ENCODE peak calls at places on chromosomes 4 and X, in four cellular contexts. One of them, this sample, is unnamed.

GRCh38 chrX:6228720-6229119 is at the start of gene NLGN4X:
- DNase-seq in chondrocyte: no peak
- DNase-seq in neuronal stem cell: peak; percentile 11
- DNase-seq in GM04504: no peak
- DNase-seq in this sample: no peak

GRCh38 chrX:72269671-72270251 is 7.3 kb downstream of the RPS4X start:
- DNase-seq in chondrocyte: no peak
- DNase-seq in neuronal stem cell: no peak
- DNase-seq in GM04504: no peak
- DNase-seq in this sample: no peak

GRCh38 chr4:185656467-185656890 is 121.2 kb upstream of the PDLIM3 start:
- DNase-seq in chondrocyte: no peak
- DNase-seq in neuronal stem cell: peak; percentile 4
- DNase-seq in GM04504: no peak
- DNase-seq in this sample: no peak

GRCh38 chrX:45710081-45710801 is 509.6 kb upstream of the DIPK2B start:
- DNase-seq in chondrocyte: no peak
- DNase-seq in neuronal stem cell: no peak
- DNase-seq in GM04504: peak; percentile 91
- DNase-seq in this sample: peak; percentile 76

GRCh38 chrX:2497961-2498780 is 2.6 kb downstream of the DHRSX start:
- DNase-seq in chondrocyte: no peak
- DNase-seq in neuronal stem cell: no peak
- DNase-seq in GM04504: no peak
- DNase-seq in this sample: no peak

GRCh38 chrX:70969635-70970481 is 39.0 kb upstream of the SLC7A3 start:
- DNase-seq in chondrocyte: no peak
- DNase-seq in neuronal stem cell: no peak
- DNase-seq in GM04504: no peak
- DNase-seq in this sample: no peak

GRCh38 chrX:44203791-44204190 is 139.7 kb downstream of the EFHC2 start:
- DNase-seq in chondrocyte: no peak
- DNase-seq in neuronal stem cell: no peak
- DNase-seq in GM04504: no peak
- DNase-seq in this sample: no peak

GRCh38 chrX:68685722-68686683 is 38.5 kb downstream of the STARD8 start:
- DNase-seq in chondrocyte: no peak
- DNase-seq in neuronal stem cell: no peak
- DNase-seq in GM04504: no peak
- DNase-seq in this sample: peak; percentile 49

GRCh38 chr4:38320833-38321232 is 343.2 kb upstream of the KLF3 start:
- DNase-seq in chondrocyte: no peak
- DNase-seq in neuronal stem cell: no peak
- DNase-seq in GM04504: no peak
- DNase-seq in this sample: no peak

GRCh38 chr4:83947111-83947510 is 411.2 kb downstream of the GPAT3 start:
- DNase-seq in chondrocyte: no peak
- DNase-seq in neuronal stem cell: no peak
- DNase-seq in GM04504: no peak
- DNase-seq in this sample: no peak

GRCh38 chr4:174521800-174522182 is 497 bp downstream of the HPGD start:
- DNase-seq in chondrocyte: no peak
- DNase-seq in neuronal stem cell: peak; percentile 24
- DNase-seq in GM04504: no peak
- DNase-seq in this sample: no peak

GRCh38 chr4:151012836-151013235 is 2.2 kb downstream of the LRBA start:
- DNase-seq in chondrocyte: no peak
- DNase-seq in neuronal stem cell: no peak
- DNase-seq in GM04504: no peak
- DNase-seq in this sample: no peak

GRCh38 chrX:70009049-70009448 is 40.7 kb downstream of the AWAT2 start:
- DNase-seq in chondrocyte: no peak
- DNase-seq in neuronal stem cell: no peak
- DNase-seq in GM04504: no peak
- DNase-seq in this sample: no peak

GRCh38 chrX:16484338-16484737 is 165.6 kb upstream of the S100G start:
- DNase-seq in chondrocyte: no peak
- DNase-seq in neuronal stem cell: no peak
- DNase-seq in GM04504: peak; percentile 80
- DNase-seq in this sample: peak; percentile 70

GRCh38 chrX:44003975-44004374 is 30.8 kb upstream of the NDP start:
- DNase-seq in chondrocyte: no peak
- DNase-seq in neuronal stem cell: no peak
- DNase-seq in GM04504: no peak
- DNase-seq in this sample: no peak

GRCh38 chrX:80511969-80512760 is 91.9 kb downstream of the TENT5D start:
- DNase-seq in chondrocyte: no peak
- DNase-seq in neuronal stem cell: no peak
- DNase-seq in GM04504: no peak
- DNase-seq in this sample: no peak

GRCh38 chr4:141432000-141432712 is 204.2 kb upstream of the IL15 start:
- DNase-seq in chondrocyte: no peak
- DNase-seq in neuronal stem cell: no peak
- DNase-seq in GM04504: no peak
- DNase-seq in this sample: no peak

GRCh38 chr4:48862661-48863060 is 31.8 kb downstream of the OCIAD1 start:
- DNase-seq in chondrocyte: no peak
- DNase-seq in neuronal stem cell: no peak
- DNase-seq in GM04504: no peak
- DNase-seq in this sample: no peak

GRCh38 chrX:154797006-154797405 is 8.3 kb downstream of the MPP1 start:
- DNase-seq in chondrocyte: no peak
- DNase-seq in neuronal stem cell: no peak
- DNase-seq in GM04504: no peak
- DNase-seq in this sample: no peak

GRCh38 chr4:54872246-54872645 is 214.5 kb downstream of the KIT start:
- DNase-seq in chondrocyte: no peak
- DNase-seq in neuronal stem cell: no peak
- DNase-seq in GM04504: peak; percentile 40
- DNase-seq in this sample: no peak

GRCh38 chr4:155207534-155208257 is 740 bp upstream of the NPY2R start:
- DNase-seq in chondrocyte: peak; percentile 59
- DNase-seq in neuronal stem cell: peak; percentile 58
- DNase-seq in GM04504: no peak
- DNase-seq in this sample: no peak

GRCh38 chr4:2436761-2437474 is 18.2 kb downstream of the CFAP99 start:
- DNase-seq in chondrocyte: no peak
- DNase-seq in neuronal stem cell: no peak
- DNase-seq in GM04504: no peak
- DNase-seq in this sample: no peak

GRCh38 chr4:179605196-179605595 is 2163.0 kb upstream of the AGA start:
- DNase-seq in chondrocyte: no peak
- DNase-seq in neuronal stem cell: no peak
- DNase-seq in GM04504: no peak
- DNase-seq in this sample: peak; percentile 58

GRCh38 chr4:102477657-102478056 is 23.5 kb upstream of the NFKB1 start:
- DNase-seq in chondrocyte: no peak
- DNase-seq in neuronal stem cell: no peak
- DNase-seq in GM04504: no peak
- DNase-seq in this sample: peak; percentile 32

GRCh38 chrX:51484616-51485015 is 11.8 kb downstream of the NUDT11 start:
- DNase-seq in chondrocyte: no peak
- DNase-seq in neuronal stem cell: no peak
- DNase-seq in GM04504: no peak
- DNase-seq in this sample: no peak

GRCh38 chr4:17260395-17260907 is 251.4 kb downstream of the QDPR start:
- DNase-seq in chondrocyte: no peak
- DNase-seq in neuronal stem cell: no peak
- DNase-seq in GM04504: no peak
- DNase-seq in this sample: no peak

GRCh38 chr4:13783800-13784411 is 156.4 kb upstream of the BOD1L1 start:
- DNase-seq in chondrocyte: no peak
- DNase-seq in neuronal stem cell: no peak
- DNase-seq in GM04504: no peak
- DNase-seq in this sample: no peak

GRCh38 chr4:45518832-45519231 is 605.0 kb downstream of the GABRG1 start:
- DNase-seq in chondrocyte: no peak
- DNase-seq in neuronal stem cell: no peak
- DNase-seq in GM04504: no peak
- DNase-seq in this sample: no peak

GRCh38 chrX:74422576-74423288 is 1.4 kb downstream of the SLC16A2 start:
- DNase-seq in chondrocyte: no peak
- DNase-seq in neuronal stem cell: peak; percentile 42
- DNase-seq in GM04504: peak; percentile 33
- DNase-seq in this sample: peak; percentile 37

GRCh38 chr4:136709897-136710296 is 822.4 kb downstream of the PCDH18 start:
- DNase-seq in chondrocyte: no peak
- DNase-seq in neuronal stem cell: no peak
- DNase-seq in GM04504: no peak
- DNase-seq in this sample: no peak